ENCODE peak calls at places on chromosomes 1 and 21, in seven cellular contexts. W is PC-9; E is naive thymus-derived CD4-positive, alpha-beta T cell; H is tibial nerve; I is uterus; K is colonic mucosa; G is Karpas-422. X is an unnamed sample.
A peak's percentile ranks its signal among the peaks of the same experiment; 100 is the strongest.

GRCh38 chr21:44370771-44371410 is 17.5 kb downstream of the TRPM2 start:
- DNase-seq in W (no peak), E (no peak), H (no peak), I (no peak), K (no peak), G (no peak), X (no peak)

GRCh38 chr1:186950547-186950946 is 121.8 kb downstream of the PLA2G4A start:
- DNase-seq in W (peak; percentile 64), E (no peak), H (no peak), I (no peak), K (no peak), G (no peak), X (no peak)

GRCh38 chr1:185917646-185918045 is 183.5 kb downstream of the HMCN1 start:
- DNase-seq in W (no peak), E (no peak), H (no peak), I (no peak), K (no peak), G (peak; percentile 48), X (no peak)

GRCh38 chr1:113615425-113615824 is 143.9 kb downstream of the PHTF1 start:
- DNase-seq in W (peak; percentile 55), E (no peak), H (no peak), I (no peak), K (no peak), G (no peak), X (no peak)

GRCh38 chr1:166822385-166822784 is 16.9 kb upstream of the POGK start:
- DNase-seq in W (no peak), E (no peak), H (no peak), I (no peak), K (no peak), G (peak; percentile 66), X (no peak)

GRCh38 chr1:90850181-90850924 is 133.3 kb upstream of the BARHL2 start:
- DNase-seq in W (no peak), E (no peak), H (peak; percentile 14), I (peak; percentile 21), K (peak; percentile 34), G (no peak), X (no peak)

GRCh38 chr1:91806777-91807700 is 78.9 kb downstream of the TGFBR3 start:
- DNase-seq in W (peak; percentile 61), E (no peak), H (no peak), I (no peak), K (no peak), G (no peak), X (no peak)

GRCh38 chr1:20551945-20552727 is at the start of gene FAM43B:
- DNase-seq in W (no peak), E (no peak), H (peak; percentile 26), I (peak; percentile 67), K (peak; percentile 24), G (no peak), X (no peak)

GRCh38 chr1:42844592-42845140 is 1.7 kb upstream of the ZNF691 start:
- DNase-seq in W (peak; percentile 41), E (no peak), H (no peak), I (no peak), K (no peak), G (no peak), X (no peak)

GRCh38 chr1:230140221-230141001 is 73.4 kb downstream of the GALNT2 start:
- DNase-seq in W (no peak), E (no peak), H (peak; percentile 26), I (peak; percentile 31), K (peak; percentile 44), G (no peak), X (no peak)

GRCh38 chr1:223846668-223847007 is 891 bp upstream of the TP53BP2 start:
- DNase-seq in W (no peak), E (no peak), H (no peak), I (peak; percentile 42), K (peak; percentile 55), G (no peak), X (no peak)

GRCh38 chr1:204990059-204990664 is 52.9 kb upstream of the CNTN2 start:
- DNase-seq in W (no peak), E (no peak), H (no peak), I (no peak), K (no peak), G (no peak), X (no peak)

DNA sequence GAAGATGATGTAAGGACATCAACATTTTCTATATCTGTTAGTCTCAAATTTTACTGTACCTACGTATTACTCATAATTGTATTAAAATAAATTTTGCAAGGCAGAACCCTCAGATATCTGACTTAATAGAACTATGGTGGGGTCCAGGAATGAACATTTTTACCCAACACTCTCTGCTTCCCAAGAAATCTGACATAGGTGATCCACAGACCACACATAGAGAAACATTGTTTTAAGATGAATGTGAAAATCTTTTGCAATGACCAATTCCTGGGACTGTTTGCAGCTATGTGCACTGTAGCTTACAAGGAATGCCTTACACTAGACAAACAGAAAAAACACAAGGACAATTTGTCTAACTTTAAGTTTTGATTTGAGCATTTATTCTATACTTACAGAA is 645.6 kb upstream of the ADGRL2 start:
- DNase-seq in W (no peak), E (no peak), H (no peak), I (no peak), K (no peak), G (no peak), X (no peak)
- H3K9me3 ChIP-seq in W (peaks cover 7% of the 10 kb centered on the region), E (no peaks in the 10 kb centered on the region), H (no peaks in the 10 kb centered on the region), I (no peaks in the 10 kb centered on the region), K (no peaks in the 10 kb centered on the region), G (peaks cover 20% of the 10 kb centered on the region), X (no peaks in the 10 kb centered on the region)

GRCh38 chr1:248788327-248788726 is 32.8 kb upstream of the LYPD8 start:
- DNase-seq in W (no peak), E (no peak), H (no peak), I (no peak), K (no peak), G (no peak), X (no peak)

GRCh38 chr1:248792342-248792741 is 33.4 kb downstream of the SH3BP5L start:
- DNase-seq in W (no peak), E (no peak), H (no peak), I (no peak), K (no peak), G (peak; percentile 55), X (no peak)

GRCh38 chr1:248790456-248790855 is 34.9 kb upstream of the LYPD8 start:
- DNase-seq in W (no peak), E (no peak), H (no peak), I (no peak), K (no peak), G (no peak), X (no peak)

GRCh38 chr1:248793592-248793991 is 32.1 kb downstream of the SH3BP5L start:
- DNase-seq in W (no peak), E (no peak), H (no peak), I (no peak), K (no peak), G (no peak), X (no peak)

DNA sequence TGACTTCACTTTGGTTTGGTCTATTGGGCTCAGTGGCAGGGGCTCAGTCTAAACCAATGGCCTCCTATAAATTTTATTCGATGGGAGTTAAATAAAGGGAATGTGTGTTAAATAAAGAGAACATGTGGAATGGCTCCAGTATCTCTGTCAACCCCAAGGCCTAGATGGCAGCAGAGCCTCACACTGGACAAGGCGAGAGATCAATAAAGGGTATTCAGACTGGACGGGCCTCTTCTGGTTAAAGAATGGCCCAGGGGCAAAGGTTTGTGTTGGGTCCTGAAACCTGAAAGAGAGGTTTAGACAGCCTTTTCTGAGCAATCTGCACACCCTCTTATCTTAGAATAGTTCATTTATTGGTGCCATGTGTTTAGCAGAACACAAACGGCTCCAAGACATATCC is 34.7 kb downstream of the SH3BP5L start:
- DNase-seq in W (no peak), E (no peak), H (no peak), I (no peak), K (no peak), G (no peak), X (no peak)
- H3K9me3 ChIP-seq in W (no peaks in the 10 kb centered on the region), E (no peaks in the 10 kb centered on the region), H (no peaks in the 10 kb centered on the region), I (no peaks in the 10 kb centered on the region), K (no peaks in the 10 kb centered on the region), G (peaks cover 4% of the 10 kb centered on the region), X (no peaks in the 10 kb centered on the region)

DNA sequence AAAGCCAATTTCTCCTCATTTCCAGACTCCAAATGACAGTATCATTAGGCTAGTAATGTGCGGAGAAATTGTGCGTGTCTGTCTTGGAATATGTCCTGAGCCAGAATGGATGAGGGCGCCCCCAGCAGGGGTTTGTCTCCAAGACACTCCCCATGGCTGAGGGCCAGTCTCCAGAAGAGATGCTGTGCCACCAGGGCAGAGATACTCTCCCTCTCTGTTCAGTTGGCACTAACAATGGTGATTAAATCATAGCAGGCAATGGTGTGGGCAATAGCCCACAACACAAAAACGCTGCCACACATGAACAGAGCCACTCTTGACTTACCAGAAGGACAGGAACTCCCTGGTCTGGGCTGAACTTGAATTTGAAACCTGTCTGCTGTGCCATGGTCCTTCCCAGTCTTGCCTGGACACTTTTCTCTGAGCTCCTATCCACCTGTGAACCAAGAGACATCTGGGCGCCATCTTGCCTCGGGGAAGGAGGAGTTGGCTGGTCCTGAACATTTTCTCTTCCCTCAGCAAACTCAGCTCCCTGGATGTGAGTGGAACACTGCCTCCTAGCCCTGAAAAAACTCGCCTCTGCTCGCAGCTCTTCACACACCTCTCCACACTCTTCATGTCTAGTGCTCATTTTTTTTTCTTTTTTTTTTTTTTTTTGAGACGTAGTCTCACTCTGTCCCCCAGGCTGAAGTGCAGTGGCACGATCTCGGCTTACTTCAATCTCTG is 14.8 kb upstream of the ADGRB2 start:
- DNase-seq in W (no peak), E (no peak), H (no peak), I (no peak), K (no peak), G (no peak), X (no peak)
- H3K9me3 ChIP-seq in W (no peaks in the 10 kb centered on the region), E (no peaks in the 10 kb centered on the region), H (no peaks in the 10 kb centered on the region), I (no peaks in the 10 kb centered on the region), K (no peaks in the 10 kb centered on the region), G (no peaks in the 10 kb centered on the region), X (no peaks in the 10 kb centered on the region)

DNA sequence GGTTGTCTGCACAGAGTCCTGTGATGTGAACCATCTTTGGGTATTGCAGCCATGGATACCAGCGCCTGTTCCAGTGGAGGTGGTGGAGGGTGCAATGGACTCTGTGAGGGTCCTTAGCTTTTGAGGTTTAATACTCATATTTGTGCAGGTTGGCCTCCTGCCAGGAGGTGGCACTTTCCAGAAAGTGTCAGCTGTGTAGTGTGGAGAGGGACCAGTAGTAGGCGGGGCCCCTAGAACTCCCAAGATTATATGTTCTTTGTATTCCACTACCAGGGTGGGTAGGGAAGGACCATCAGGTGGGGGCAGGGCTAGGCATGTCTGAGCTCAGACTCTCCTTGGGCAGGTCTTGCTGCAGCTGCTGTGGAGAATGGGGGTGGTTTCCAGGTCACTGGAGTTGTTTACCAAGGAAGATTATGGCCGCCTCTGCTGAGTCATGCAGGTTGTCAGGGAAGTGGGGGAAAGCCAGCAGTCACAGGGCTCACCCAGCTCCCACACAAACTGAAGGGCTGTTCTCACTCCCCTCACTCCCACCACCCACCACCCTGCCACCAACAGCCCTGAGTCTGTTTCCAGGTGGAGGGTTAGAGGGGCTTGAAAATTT is 31.2 kb upstream of the ZNF678 start:
- DNase-seq in W (peak; percentile 50), E (no peak), H (no peak), I (no peak), K (no peak), G (no peak), X (no peak)
- H3K9me3 ChIP-seq in W (peaks cover 34% of the 10 kb centered on the region), E (no peaks in the 10 kb centered on the region), H (no peaks in the 10 kb centered on the region), I (no peaks in the 10 kb centered on the region), K (no peaks in the 10 kb centered on the region), G (no peaks in the 10 kb centered on the region), X (peaks cover 4% of the 10 kb centered on the region)

GRCh38 chr1:54996869-54997710 is 1.6 kb upstream of the BSND start:
- DNase-seq in W (no peak), E (no peak), H (no peak), I (no peak), K (no peak), G (no peak), X (no peak)
- H3K9me3 ChIP-seq in W (no peaks in the 10 kb centered on the region), E (no peaks in the 10 kb centered on the region), H (no peaks in the 10 kb centered on the region), I (no peaks in the 10 kb centered on the region), K (no peaks in the 10 kb centered on the region), G (no peaks in the 10 kb centered on the region), X (no peaks in the 10 kb centered on the region)

X was measured in T-helper 17 cell.